ENCODE peak calls at places on chromosomes 2 and 18, in seven cellular contexts. L is A549, P is lung, G is right cardiac atrium, I is aorta, R is left lung, Z is upper lobe of left lung. H is an unnamed sample. For H3K4me1, the result is how much of the 10 kb centered on the place peaks cover.

GRCh38 chr2:225340923-225341322 is 58.6 kb upstream of the NYAP2 start:
- ATAC-seq in L (no peak), P (no peak), G (no peak), I (no peak), R (peak), Z (no peak), H (no peak)

GRCh38 chr18:23369231-23369630 is 83.9 kb upstream of the RIOK3 start:
- ATAC-seq in L (no peak), P (no peak), G (no peak), I (no peak), R (no peak), Z (no peak), H (no peak)

GRCh38 chr2:11678306-11678960 is 8.4 kb upstream of the NTSR2 start:
- ATAC-seq in L (no peak), P (no peak), G (no peak), I (no peak), R (no peak), Z (no peak), H (no peak)

GRCh38 chr2:144711084-144711483 is 191.2 kb upstream of the ZEB2 start:
- ATAC-seq in L (no peak), P (no peak), G (no peak), I (no peak), R (no peak), Z (no peak), H (no peak)

GRCh38 chr18:3273042-3273441 is 11.1 kb downstream of the MYL12B start:
- ATAC-seq in L (no peak), P (no peak), G (no peak), I (no peak), R (no peak), Z (no peak), H (no peak)

GRCh38 chr2:200845669-200846325 is 18.7 kb downstream of the CLK1 start:
- ATAC-seq in L (no peak), P (no peak), G (no peak), I (no peak), R (no peak), Z (no peak), H (no peak)

GRCh38 chr18:12589419-12589818 is 68.5 kb downstream of the SPIRE1 start:
- ATAC-seq in L (no peak), P (no peak), G (no peak), I (no peak), R (peak), Z (no peak), H (no peak)

GRCh38 chr2:208315081-208315788 is 49.2 kb downstream of the PIKFYVE start:
- ATAC-seq in L (no peak), P (no peak), G (peak), I (peak), R (no peak), Z (peak), H (peak)

GRCh38 chr18:497688-498087 is 2.8 kb downstream of the COLEC12 start:
- ATAC-seq in L (no peak), P (no peak), G (no peak), I (no peak), R (no peak), Z (no peak), H (no peak)

GRCh38 chr18:22344908-22345670 is 72.6 kb downstream of the CTAGE1 start:
- ATAC-seq in L (no peak), P (no peak), G (no peak), I (no peak), R (no peak), Z (no peak), H (no peak)

GRCh38 chr2:31082002-31082401 is 56.2 kb downstream of the GALNT14 start:
- ATAC-seq in L (peak), P (no peak), G (no peak), I (no peak), R (no peak), Z (no peak), H (no peak)

GRCh38 chr18:68660355-68661183 is 54.3 kb downstream of the TMX3 start:
- ATAC-seq in L (no peak), P (no peak), G (no peak), I (no peak), R (peak), Z (no peak), H (no peak)

GRCh38 chr2:174334278-174334715 is 457 bp upstream of the SP9 start:
- ATAC-seq in L (peak), P (no peak), G (no peak), I (no peak), R (no peak), Z (no peak), H (no peak)
- H3K4me1 ChIP-seq in L (under half), P (under half), G (under half), I (under half), R (half or more), Z (half or more), H (half or more)

GRCh38 chr18:48994044-48994651 is 43.4 kb upstream of the SMAD7 start:
- ATAC-seq in L (no peak), P (no peak), G (peak), I (peak), R (peak), Z (peak), H (peak)
- H3K27ac ChIP-seq in L (peak), P (peak), G (peak), I (peak), R (peak), Z (peak), H (peak)

GRCh38 chr2:171317492-171318125 is 116.2 kb downstream of the METTL8 start:
- ATAC-seq in L (no peak), P (no peak), G (no peak), I (no peak), R (peak), Z (no peak), H (no peak)
- H3K4me1 ChIP-seq in L (under half), P (under half), G (under half), I (under half), R (under half), Z (under half), H (under half)

DNA sequence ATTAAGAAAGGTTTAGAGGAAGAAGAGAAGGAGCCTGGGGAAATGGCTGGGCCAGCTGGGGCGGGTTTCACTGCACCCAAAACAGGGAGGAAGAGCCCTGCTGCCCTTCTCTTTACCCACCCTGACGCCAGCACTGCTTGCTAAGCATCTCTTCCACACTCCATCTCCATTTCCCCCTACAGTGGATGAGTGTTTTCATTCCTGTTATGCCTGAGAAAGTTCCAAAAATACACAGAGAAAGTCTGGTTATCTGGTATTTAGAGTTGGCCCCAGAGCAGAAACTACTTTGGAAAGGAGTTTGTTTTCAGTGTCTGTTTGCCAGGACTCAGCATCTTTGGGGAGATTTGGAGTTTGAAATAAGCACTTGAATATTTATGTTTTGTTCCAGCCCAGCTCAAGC is 451.0 kb downstream of the SLC4A3 start:
- ATAC-seq in L (no peak), P (no peak), G (peak), I (peak), R (peak), Z (peak), H (no peak)
- H3K27ac ChIP-seq in L (no peak), P (no peak), G (peak), I (peak), R (no peak), Z (no peak), H (no peak)

DNA sequence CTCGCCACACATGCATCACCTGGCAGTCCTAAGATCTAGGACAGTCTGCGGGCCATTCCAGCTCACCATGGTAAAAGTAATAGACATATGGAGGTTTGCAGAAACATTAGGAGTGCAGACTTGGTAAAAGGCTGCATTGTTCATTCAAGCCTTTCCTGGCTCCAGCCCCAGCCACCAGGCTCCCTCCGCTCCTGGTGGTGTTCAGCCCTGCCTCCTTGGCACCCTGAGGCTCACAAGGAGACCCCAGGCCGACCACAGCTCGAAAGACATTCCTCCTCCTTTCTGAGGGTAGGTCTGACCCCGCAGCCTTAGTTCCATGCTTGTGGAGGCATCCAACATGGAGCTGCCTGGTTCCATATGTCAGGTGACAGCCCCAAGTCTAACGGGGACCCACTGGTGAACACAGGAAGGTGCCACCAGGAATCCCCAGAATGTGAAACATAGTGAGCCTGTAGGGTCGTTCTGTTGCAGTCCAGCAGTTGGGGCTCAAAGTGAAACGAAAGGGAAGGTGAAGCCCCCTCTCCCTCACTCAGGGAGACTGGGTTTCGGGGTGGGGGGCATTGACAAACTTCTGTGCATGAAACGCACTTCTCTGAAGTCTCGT is 5.0 kb upstream of the SP100 start:
- ATAC-seq in L (no peak), P (no peak), G (no peak), I (no peak), R (no peak), Z (no peak), H (no peak)
- H3K4me1 ChIP-seq in L (under half), P (under half), G (under half), I (under half), R (half or more), Z (under half), H (half or more)

DNA sequence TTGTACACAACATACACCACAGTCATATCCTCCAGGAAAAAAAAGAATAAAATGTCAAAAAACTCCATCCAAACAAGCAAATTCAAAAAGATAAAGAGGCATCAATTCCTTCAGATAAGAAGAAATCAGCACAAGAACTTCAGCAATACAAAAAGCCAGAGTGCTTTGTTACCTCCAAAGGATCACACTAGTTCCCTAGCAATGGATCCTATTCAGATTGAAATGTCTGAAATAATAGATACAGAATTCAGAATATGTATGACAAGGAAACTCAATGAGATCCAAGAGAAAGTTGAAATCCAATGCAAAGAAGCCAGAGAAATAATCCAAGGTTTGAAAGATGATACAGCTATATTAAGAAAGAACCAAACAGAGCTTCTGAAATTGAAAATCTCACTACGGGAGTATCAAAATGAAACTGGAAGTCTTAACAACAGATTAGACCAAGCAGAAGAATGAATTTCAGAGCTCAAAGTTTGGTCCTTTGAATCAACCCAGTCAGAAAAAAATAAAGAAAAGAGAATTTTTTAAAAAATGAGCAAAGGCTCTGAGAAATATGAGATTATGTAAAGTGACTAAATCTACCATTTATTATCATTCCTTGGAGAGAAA is 80.6 kb downstream of the TRABD2A start:
- ATAC-seq in L (no peak), P (no peak), G (no peak), I (no peak), R (no peak), Z (no peak), H (no peak)
- H3K27ac ChIP-seq in L (no peak), P (no peak), G (no peak), I (no peak), R (no peak), Z (no peak), H (no peak)

DNA sequence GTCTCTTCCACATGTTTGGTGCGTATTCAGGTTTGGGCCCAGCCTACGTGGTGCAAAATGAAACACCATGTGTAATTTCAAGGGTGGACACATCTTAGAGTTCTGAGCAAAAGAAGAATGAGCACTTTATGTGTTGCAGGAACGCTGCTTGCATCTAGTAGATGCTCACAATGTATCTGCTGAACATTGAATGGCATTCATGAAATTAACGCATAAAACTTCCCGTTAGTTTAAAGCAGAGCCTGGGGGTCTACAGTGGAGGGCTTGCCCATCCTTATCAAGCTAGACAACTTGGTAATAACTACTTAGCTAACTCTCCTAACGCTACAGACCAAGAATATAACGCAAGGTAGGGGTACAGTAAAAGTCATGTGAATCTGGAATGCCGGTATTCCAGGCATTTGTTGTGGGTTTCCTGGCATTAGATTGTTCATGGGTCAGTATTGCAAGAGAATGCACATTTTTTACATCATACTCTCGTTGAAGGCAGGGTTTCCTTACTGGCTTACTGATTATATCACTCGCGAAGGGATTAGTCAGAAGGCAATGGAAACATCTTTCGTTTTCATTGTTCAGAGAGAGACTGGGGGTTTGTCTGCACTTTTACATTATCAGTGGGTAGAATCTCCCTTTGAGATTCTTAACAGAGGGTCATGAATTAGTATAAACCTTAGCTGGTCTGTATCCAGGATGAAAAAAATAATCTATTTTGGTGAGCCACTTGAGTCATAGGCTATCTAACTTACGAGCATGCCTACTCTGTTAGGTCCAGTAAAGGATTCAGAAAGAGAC is 229.5 kb upstream of the EPAS1 start:
- ATAC-seq in L (peak), P (no peak), G (peak), I (no peak), R (peak), Z (no peak), H (peak)
- H3K4me1 ChIP-seq in L (half or more), P (under half), G (under half), I (under half), R (under half), Z (under half), H (under half)

DNA sequence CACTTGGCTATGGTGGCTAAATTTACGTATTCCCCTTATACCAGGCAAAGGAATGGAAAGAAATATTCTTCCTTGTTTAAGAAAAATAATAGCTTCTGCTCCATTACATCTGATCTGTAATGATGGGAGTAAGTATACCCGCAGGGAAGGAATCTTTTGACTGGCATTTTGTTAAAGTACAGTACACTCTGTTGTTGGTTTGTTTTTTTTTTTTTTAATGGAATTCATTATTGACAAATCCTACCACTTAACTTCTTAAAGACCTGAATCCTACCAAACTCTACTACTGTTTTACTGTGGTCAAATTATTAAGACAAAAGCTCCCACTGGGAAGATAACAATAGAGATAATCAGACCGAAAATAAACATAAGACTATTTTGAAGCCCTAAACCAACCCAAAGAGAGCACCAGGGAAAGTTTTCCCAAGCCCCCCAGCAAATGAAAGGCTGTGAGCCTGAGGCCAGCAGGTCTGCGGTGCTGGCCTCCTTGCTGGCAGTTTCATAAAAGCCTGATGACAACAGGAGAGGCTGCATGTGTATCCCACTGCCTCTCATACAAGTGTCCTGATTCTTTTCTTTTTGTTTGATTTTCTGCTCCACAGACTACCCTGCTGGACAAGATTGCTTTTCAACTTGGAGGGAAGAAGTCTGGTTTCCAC is 101.0 kb downstream of the SLC25A12 start:
- ATAC-seq in L (no peak), P (no peak), G (no peak), I (no peak), R (no peak), Z (no peak), H (no peak)
- H3K27ac ChIP-seq in L (no peak), P (no peak), G (no peak), I (no peak), R (no peak), Z (no peak), H (no peak)